ENCODE peak calls at places on chromosome 13, in six cellular contexts. O, D, T, K, X and J are unnamed samples.

GRCh38 chr13:73465629-73465974 is 406.8 kb downstream of the KLF5 start:
- DNase-seq in O (no peak), T (no peak), X (no peak), D (no peak), K (no peak), J (no peak)

GRCh38 chr13:99892189-99892588 is 79.4 kb downstream of the ZIC5 start:
- DNase-seq in X (no peak), K (no peak), O (no peak), D (no peak), T (no peak), J (no peak)

GRCh38 chr13:109904218-109904617 is 117.8 kb upstream of the IRS2 start:
- DNase-seq in K (no peak), T (no peak), D (no peak), X (no peak), O (no peak), J (no peak)

GRCh38 chr13:95603887-95604533 is 40.5 kb downstream of the DZIP1 start:
- DNase-seq in X (peak), T (no peak), O (no peak), K (no peak), D (no peak), J (no peak)

GRCh38 chr13:52968074-52968700 is 60.4 kb upstream of the OLFM4 start:
- DNase-seq in K (peak), D (peak), X (peak), O (peak), T (peak), J (peak)

GRCh38 chr13:28047784-28048388 is 52.5 kb downstream of the FLT3 start:
- DNase-seq in X (no peak), K (no peak), T (no peak), O (no peak), D (no peak), J (no peak)

GRCh38 chr13:33076451-33076992 is 60.3 kb downstream of the KL start:
- DNase-seq in O (no peak), X (no peak), K (no peak), T (no peak), D (no peak), J (no peak)

GRCh38 chr13:99548448-99548847 is 47.2 kb downstream of the TM9SF2 start:
- DNase-seq in X (no peak), D (no peak), O (no peak), K (no peak), T (no peak), J (no peak)

GRCh38 chr13:99388334-99388923 is 81.2 kb upstream of the GPR183 start:
- DNase-seq in K (no peak), D (no peak), X (no peak), O (no peak), T (no peak), J (no peak)

GRCh38 chr13:94811753-94812152 is 99.4 kb upstream of the SOX21 start:
- DNase-seq in X (no peak), K (no peak), O (no peak), D (no peak), T (no peak), J (no peak)

GRCh38 chr13:98089826-98090225 is 53.1 kb upstream of the FARP1 start:
- DNase-seq in O (no peak), D (no peak), T (no peak), K (no peak), X (no peak), J (no peak)